ENCODE peak calls at places on chromosomes 12 and 14, in nine cellular contexts. S is stomach; M is germinal center; D is AG08396; E is NCI-H2171 treated with DMSO at 0.1 percent for 48 hours; T is ecto neural progenitor cell; Q is HT1080; L is stimulated activated CD4-positive, alpha-beta T cell treated with anti-CD3 and anti-CD28 coated beads, Interleukin-15, amount 100 ng/mL, for 24 hours; X is GM12865. A is an unnamed sample.
A peak's percentile ranks its signal among the peaks of the same experiment; 100 is the strongest.

GRCh38 chr12:54608156-54608555 is 19.7 kb upstream of the PPP1R1A start:
- DNase-seq in Q (no peak), D (no peak), L (no peak), E (no peak), X (no peak), T (peak; percentile 28), M (no peak), S (no peak), A (no peak)

GRCh38 chr12:113109360-113109759 is 26.2 kb downstream of the RASAL1 start:
- DNase-seq in E (no peak), Q (no peak), D (no peak), X (no peak), M (no peak), L (no peak), S (no peak), T (no peak), A (no peak)

GRCh38 chr12:106062693-106063092 is 76.1 kb downstream of the NUAK1 start:
- DNase-seq in M (no peak), S (no peak), Q (peak; percentile 42), E (no peak), X (no peak), D (no peak), T (peak; percentile 25), L (no peak), A (no peak)

GRCh38 chr12:14260011-14260993 is 105.2 kb upstream of the ATF7IP start:
- DNase-seq in M (no peak), L (no peak), S (peak; percentile 89), E (no peak), Q (peak; percentile 42), T (peak; percentile 95), D (peak; percentile 84), X (no peak), A (no peak)

GRCh38 chr12:51823875-51824565 is 24.5 kb downstream of the FIGNL2 start:
- DNase-seq in M (no peak), Q (peak; percentile 61), X (peak; percentile 37), L (peak; percentile 38), D (peak; percentile 71), T (no peak), E (peak; percentile 79), S (peak; percentile 51), A (no peak)

GRCh38 chr14:32121536-32121935 is 44.4 kb downstream of the ARHGAP5 start:
- DNase-seq in S (no peak), E (no peak), T (no peak), D (no peak), X (no peak), M (no peak), Q (no peak), L (no peak), A (no peak)

GRCh38 chr14:24535737-24536136 is 27.7 kb upstream of the CMA1 start:
- DNase-seq in Q (no peak), M (no peak), L (peak; percentile 8), X (peak; percentile 17), D (no peak), T (no peak), E (no peak), S (no peak), A (no peak)

GRCh38 chr12:131736807-131737484 is 26.1 kb downstream of the SFSWAP start:
- DNase-seq in X (no peak), L (no peak), Q (peak; percentile 87), S (no peak), D (peak; percentile 37), E (no peak), T (no peak), M (no peak), A (no peak)

GRCh38 chr14:69360438-69361108 is 37.5 kb downstream of the ERH start:
- DNase-seq in T (no peak), D (no peak), S (no peak), L (peak; percentile 18), M (peak; percentile 45), X (peak; percentile 53), Q (no peak), E (peak; percentile 57), A (peak; percentile 55)

GRCh38 chr14:99546230-99546879 is 57.7 kb downstream of the CCDC85C start:
- DNase-seq in X (no peak), S (no peak), M (no peak), L (no peak), E (peak; percentile 84), Q (no peak), T (no peak), D (no peak), A (no peak)

GRCh38 chr14:92783813-92784431 is 10.2 kb upstream of the GOLGA5 start:
- DNase-seq in T (no peak), E (peak; percentile 86), Q (peak; percentile 79), X (peak; percentile 75), D (peak; percentile 25), M (peak; percentile 46), L (peak; percentile 20), S (no peak), A (peak; percentile 60)

GRCh38 chr12:112112423-112113132 is 4.0 kb upstream of the NAA25 start:
- DNase-seq in E (peak; percentile 22), Q (peak; percentile 25), L (peak; percentile 20), T (no peak), X (no peak), D (no peak), M (no peak), S (peak; percentile 85), A (no peak)

GRCh38 chr12:42590324-42590934 is 883 bp upstream of the PRICKLE1 start:
- DNase-seq in X (peak; percentile 3), M (peak; percentile 10), L (peak; percentile 6), D (peak; percentile 29), T (peak; percentile 70), Q (no peak), E (peak; percentile 33), S (no peak), A (peak; percentile 25)

GRCh38 chr12:63103489-63104131 is 47.4 kb downstream of the AVPR1A start:
- DNase-seq in S (no peak), L (peak; percentile 3), Q (no peak), E (peak; percentile 12), D (peak; percentile 27), X (peak; percentile 38), M (peak; percentile 13), T (no peak), A (peak; percentile 27)

GRCh38 chr12:103848917-103849491 is 8.0 kb upstream of the NT5DC3 start:
- DNase-seq in Q (no peak), L (no peak), S (no peak), D (no peak), X (no peak), M (no peak), T (peak; percentile 27), E (peak; percentile 36), A (no peak)

GRCh38 chr12:6039894-6040601 is 84.4 kb downstream of the VWF start:
- DNase-seq in L (peak; percentile 63), M (peak; percentile 63), Q (peak; percentile 68), E (peak; percentile 84), D (peak; percentile 80), X (peak; percentile 68), T (peak; percentile 83), S (peak; percentile 54), A (peak; percentile 72)

GRCh38 chr14:37584211-37585100 is 10.6 kb downstream of the FOXA1 start:
- DNase-seq in X (no peak), D (no peak), L (no peak), T (peak; percentile 63), S (peak; percentile 61), Q (no peak), E (no peak), M (no peak), A (peak; percentile 11)

GRCh38 chr12:101570022-101570421 is 24.7 kb upstream of the MYBPC1 start:
- DNase-seq in L (no peak), E (peak; percentile 32), T (no peak), X (peak; percentile 2), S (no peak), M (no peak), D (peak; percentile 20), Q (peak; percentile 56), A (no peak)

GRCh38 chr14:102819790-102820330 is 42.6 kb downstream of the TRAF3 start:
- DNase-seq in L (no peak), X (peak; percentile 79), T (no peak), D (no peak), E (no peak), S (no peak), M (no peak), Q (no peak), A (no peak)

GRCh38 chr12:105267711-105268110 is 31.7 kb upstream of the APPL2 start:
- DNase-seq in M (no peak), L (no peak), T (no peak), X (no peak), D (no peak), S (no peak), E (no peak), Q (no peak), A (no peak)

GRCh38 chr12:89821901-89822300 is 113.3 kb upstream of the ATP2B1 start:
- DNase-seq in E (no peak), X (peak; percentile 32), T (no peak), D (no peak), M (peak; percentile 31), L (no peak), S (no peak), Q (no peak), A (peak; percentile 28)

GRCh38 chr14:95601650-95602049 is 66.8 kb downstream of the GLRX5 start:
- DNase-seq in Q (no peak), M (no peak), E (no peak), D (no peak), X (no peak), L (no peak), S (no peak), T (no peak), A (no peak)

GRCh38 chr14:51019089-51019488 is 74.8 kb upstream of the PYGL start:
- DNase-seq in X (no peak), Q (no peak), M (no peak), L (no peak), D (no peak), S (no peak), E (no peak), T (no peak), A (no peak)

GRCh38 chr12:2355198-2355597 is 302.4 kb downstream of the CACNA1C start:
- DNase-seq in E (no peak), M (no peak), X (no peak), Q (no peak), D (no peak), L (no peak), T (peak; percentile 24), S (no peak), A (no peak)

GRCh38 chr12:55926738-55927587 is 731 bp downstream of the PYM1 start:
- DNase-seq in X (peak; percentile 97), Q (peak; percentile 95), M (peak; percentile 92), S (peak; percentile 90), D (peak; percentile 94), E (peak; percentile 95), L (peak; percentile 95), T (peak; percentile 98), A (peak; percentile 93)

A was measured in GM13976.